ENCODE peak calls at places on chromosomes 5 and 9, in nine cellular contexts. One of them, this sample, is unnamed.

GRCh38 chr9:22037954-22038690 is 29.0 kb upstream of the CDKN2B start:
- DNase-seq in AG04450: no peak
- DNase-seq in Peyer's patch: no peak
- DNase-seq in BE2C: no peak
- DNase-seq in foreskin fibroblast: peak; percentile 56
- DNase-seq in HFFc6: peak; percentile 32
- DNase-seq in tibial artery: no peak
- DNase-seq in fibroblast of pulmonary artery: peak; percentile 77
- DNase-seq in A549: no peak
- DNase-seq in this sample: no peak

GRCh38 chr5:111478266-111478665 is 34.1 kb downstream of the STARD4 start:
- DNase-seq in AG04450: no peak
- DNase-seq in Peyer's patch: no peak
- DNase-seq in BE2C: no peak
- DNase-seq in foreskin fibroblast: no peak
- DNase-seq in HFFc6: no peak
- DNase-seq in tibial artery: no peak
- DNase-seq in fibroblast of pulmonary artery: peak; percentile 26
- DNase-seq in A549: no peak
- DNase-seq in this sample: no peak

GRCh38 chr5:126519637-126520592 is 75.1 kb downstream of the ALDH7A1 start:
- DNase-seq in AG04450: no peak
- DNase-seq in Peyer's patch: no peak
- DNase-seq in BE2C: no peak
- DNase-seq in foreskin fibroblast: peak; percentile 38
- DNase-seq in HFFc6: no peak
- DNase-seq in tibial artery: no peak
- DNase-seq in fibroblast of pulmonary artery: peak; percentile 46
- DNase-seq in A549: no peak
- DNase-seq in this sample: peak; percentile 29

GRCh38 chr5:90994796-90995195 is 388.3 kb downstream of the ARRDC3 start:
- DNase-seq in AG04450: no peak
- DNase-seq in Peyer's patch: no peak
- DNase-seq in BE2C: no peak
- DNase-seq in foreskin fibroblast: peak; percentile 10
- DNase-seq in HFFc6: no peak
- DNase-seq in tibial artery: no peak
- DNase-seq in fibroblast of pulmonary artery: no peak
- DNase-seq in A549: no peak
- DNase-seq in this sample: no peak

GRCh38 chr9:565528-565927 is 276.0 kb upstream of the DMRT1 start:
- DNase-seq in AG04450: no peak
- DNase-seq in Peyer's patch: peak; percentile 32
- DNase-seq in BE2C: no peak
- DNase-seq in foreskin fibroblast: no peak
- DNase-seq in HFFc6: no peak
- DNase-seq in tibial artery: no peak
- DNase-seq in fibroblast of pulmonary artery: no peak
- DNase-seq in A549: no peak
- DNase-seq in this sample: no peak

GRCh38 chr5:24668050-24668449 is 23.3 kb upstream of the CDH10 start:
- DNase-seq in AG04450: no peak
- DNase-seq in Peyer's patch: no peak
- DNase-seq in BE2C: no peak
- DNase-seq in foreskin fibroblast: no peak
- DNase-seq in HFFc6: no peak
- DNase-seq in tibial artery: no peak
- DNase-seq in fibroblast of pulmonary artery: no peak
- DNase-seq in A549: no peak
- DNase-seq in this sample: no peak

GRCh38 chr5:126000533-126000932 is 422.7 kb upstream of the GRAMD2B start:
- DNase-seq in AG04450: no peak
- DNase-seq in Peyer's patch: no peak
- DNase-seq in BE2C: no peak
- DNase-seq in foreskin fibroblast: no peak
- DNase-seq in HFFc6: no peak
- DNase-seq in tibial artery: no peak
- DNase-seq in fibroblast of pulmonary artery: no peak
- DNase-seq in A549: no peak
- DNase-seq in this sample: no peak

GRCh38 chr5:5560016-5560415 is 137.5 kb downstream of the ICE1 start:
- DNase-seq in AG04450: no peak
- DNase-seq in Peyer's patch: no peak
- DNase-seq in BE2C: no peak
- DNase-seq in foreskin fibroblast: no peak
- DNase-seq in HFFc6: no peak
- DNase-seq in tibial artery: no peak
- DNase-seq in fibroblast of pulmonary artery: no peak
- DNase-seq in A549: no peak
- DNase-seq in this sample: no peak

GRCh38 chr5:74040065-74040551 is 414.1 kb downstream of the ARHGEF28 start:
- DNase-seq in AG04450: peak; percentile 48
- DNase-seq in Peyer's patch: no peak
- DNase-seq in BE2C: peak; percentile 60
- DNase-seq in foreskin fibroblast: peak; percentile 84
- DNase-seq in HFFc6: peak; percentile 77
- DNase-seq in tibial artery: no peak
- DNase-seq in fibroblast of pulmonary artery: peak; percentile 74
- DNase-seq in A549: no peak
- DNase-seq in this sample: no peak

GRCh38 chr9:35669331-35670145 is 4.2 kb upstream of the CA9 start:
- DNase-seq in AG04450: no peak
- DNase-seq in Peyer's patch: no peak
- DNase-seq in BE2C: no peak
- DNase-seq in foreskin fibroblast: peak; percentile 53
- DNase-seq in HFFc6: no peak
- DNase-seq in tibial artery: no peak
- DNase-seq in fibroblast of pulmonary artery: no peak
- DNase-seq in A549: peak; percentile 44
- DNase-seq in this sample: peak; percentile 89

GRCh38 chr9:73023025-73023541 is 70.2 kb upstream of the ALDH1A1 start:
- DNase-seq in AG04450: peak; percentile 27
- DNase-seq in Peyer's patch: no peak
- DNase-seq in BE2C: peak; percentile 37
- DNase-seq in foreskin fibroblast: peak; percentile 84
- DNase-seq in HFFc6: peak; percentile 32
- DNase-seq in tibial artery: peak; percentile 71
- DNase-seq in fibroblast of pulmonary artery: peak; percentile 80
- DNase-seq in A549: peak; percentile 42
- DNase-seq in this sample: peak; percentile 67

GRCh38 chr5:180670586-180671359 is 21.4 kb upstream of the FLT4 start:
- DNase-seq in AG04450: no peak
- DNase-seq in Peyer's patch: peak; percentile 30
- DNase-seq in BE2C: peak; percentile 53
- DNase-seq in foreskin fibroblast: peak; percentile 53
- DNase-seq in HFFc6: peak; percentile 2
- DNase-seq in tibial artery: no peak
- DNase-seq in fibroblast of pulmonary artery: peak; percentile 55
- DNase-seq in A549: peak; percentile 40
- DNase-seq in this sample: peak; percentile 22

GRCh38 chr5:53948598-53948997 is 361.8 kb downstream of the ARL15 start:
- DNase-seq in AG04450: no peak
- DNase-seq in Peyer's patch: no peak
- DNase-seq in BE2C: no peak
- DNase-seq in foreskin fibroblast: no peak
- DNase-seq in HFFc6: no peak
- DNase-seq in tibial artery: no peak
- DNase-seq in fibroblast of pulmonary artery: no peak
- DNase-seq in A549: no peak
- DNase-seq in this sample: no peak

GRCh38 chr5:173451651-173452050 is 123.4 kb upstream of the STC2 start:
- DNase-seq in AG04450: no peak
- DNase-seq in Peyer's patch: no peak
- DNase-seq in BE2C: no peak
- DNase-seq in foreskin fibroblast: peak; percentile 38
- DNase-seq in HFFc6: no peak
- DNase-seq in tibial artery: no peak
- DNase-seq in fibroblast of pulmonary artery: peak; percentile 13
- DNase-seq in A549: no peak
- DNase-seq in this sample: no peak

GRCh38 chr5:12246016-12246415 is 341.8 kb upstream of the CTNND2 start:
- DNase-seq in AG04450: no peak
- DNase-seq in Peyer's patch: no peak
- DNase-seq in BE2C: no peak
- DNase-seq in foreskin fibroblast: no peak
- DNase-seq in HFFc6: no peak
- DNase-seq in tibial artery: no peak
- DNase-seq in fibroblast of pulmonary artery: no peak
- DNase-seq in A549: no peak
- DNase-seq in this sample: no peak

GRCh38 chr5:116424258-116424615 is 150.4 kb downstream of the SEMA6A start:
- DNase-seq in AG04450: no peak
- DNase-seq in Peyer's patch: no peak
- DNase-seq in BE2C: no peak
- DNase-seq in foreskin fibroblast: no peak
- DNase-seq in HFFc6: no peak
- DNase-seq in tibial artery: no peak
- DNase-seq in fibroblast of pulmonary artery: no peak
- DNase-seq in A549: no peak
- DNase-seq in this sample: no peak

GRCh38 chr5:135208555-135209494 is 174.8 kb upstream of the PITX1 start:
- DNase-seq in AG04450: peak; percentile 97
- DNase-seq in Peyer's patch: no peak
- DNase-seq in BE2C: peak; percentile 26
- DNase-seq in foreskin fibroblast: peak; percentile 98
- DNase-seq in HFFc6: peak; percentile 95
- DNase-seq in tibial artery: peak; percentile 92
- DNase-seq in fibroblast of pulmonary artery: peak; percentile 93
- DNase-seq in A549: peak; percentile 40
- DNase-seq in this sample: peak; percentile 32

GRCh38 chr5:74055446-74056097 is 429.6 kb downstream of the ARHGEF28 start:
- DNase-seq in AG04450: no peak
- DNase-seq in Peyer's patch: no peak
- DNase-seq in BE2C: no peak
- DNase-seq in foreskin fibroblast: no peak
- DNase-seq in HFFc6: no peak
- DNase-seq in tibial artery: no peak
- DNase-seq in fibroblast of pulmonary artery: no peak
- DNase-seq in A549: no peak
- DNase-seq in this sample: no peak

GRCh38 chr5:103886826-103887225 is 324.2 kb upstream of the NUDT12 start:
- DNase-seq in AG04450: no peak
- DNase-seq in Peyer's patch: no peak
- DNase-seq in BE2C: no peak
- DNase-seq in foreskin fibroblast: no peak
- DNase-seq in HFFc6: no peak
- DNase-seq in tibial artery: no peak
- DNase-seq in fibroblast of pulmonary artery: no peak
- DNase-seq in A549: no peak
- DNase-seq in this sample: no peak

GRCh38 chr5:103883143-103883542 is 320.6 kb upstream of the NUDT12 start:
- DNase-seq in AG04450: no peak
- DNase-seq in Peyer's patch: no peak
- DNase-seq in BE2C: no peak
- DNase-seq in foreskin fibroblast: no peak
- DNase-seq in HFFc6: no peak
- DNase-seq in tibial artery: no peak
- DNase-seq in fibroblast of pulmonary artery: no peak
- DNase-seq in A549: no peak
- DNase-seq in this sample: no peak

DNA sequence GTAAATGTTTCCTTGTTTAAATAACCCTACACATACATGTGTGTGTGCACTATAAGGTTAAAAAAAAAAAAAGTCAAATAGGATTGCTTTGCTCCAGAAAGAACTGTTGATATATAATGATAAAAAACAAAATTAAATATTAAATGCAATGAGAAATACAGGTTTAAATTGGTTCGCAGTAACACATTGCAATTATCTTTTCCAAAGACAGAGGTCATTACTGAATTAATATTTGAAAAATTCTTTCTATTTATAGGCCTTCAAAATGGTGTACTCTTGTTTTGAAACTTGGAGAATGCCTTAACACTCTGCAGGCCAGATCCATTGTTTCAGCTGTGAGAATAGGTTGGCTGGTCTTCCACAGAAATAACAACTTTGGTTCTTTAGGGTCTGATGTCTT is 319.0 kb upstream of the NUDT12 start:
- DNase-seq in AG04450: no peak
- DNase-seq in Peyer's patch: no peak
- DNase-seq in BE2C: no peak
- DNase-seq in foreskin fibroblast: no peak
- DNase-seq in HFFc6: no peak
- DNase-seq in tibial artery: no peak
- DNase-seq in fibroblast of pulmonary artery: no peak
- DNase-seq in A549: no peak
- DNase-seq in this sample: no peak
- TF ChIP-seq CTCF in AG04450: no peak
- TF ChIP-seq CTCF in Peyer's patch: no peak
- TF ChIP-seq CTCF in BE2C: no peak
- TF ChIP-seq CTCF in foreskin fibroblast: no peak
- TF ChIP-seq CTCF in HFFc6: no peak
- TF ChIP-seq CTCF in tibial artery: no peak
- TF ChIP-seq CTCF in fibroblast of pulmonary artery: no peak
- TF ChIP-seq CTCF in A549: no peak
- TF ChIP-seq CTCF in this sample: no peak

GRCh38 chr5:104928906-104929520 is 1366.4 kb upstream of the NUDT12 start:
- DNase-seq in AG04450: no peak
- DNase-seq in Peyer's patch: no peak
- DNase-seq in BE2C: no peak
- DNase-seq in foreskin fibroblast: no peak
- DNase-seq in HFFc6: no peak
- DNase-seq in tibial artery: no peak
- DNase-seq in fibroblast of pulmonary artery: no peak
- DNase-seq in A549: no peak
- DNase-seq in this sample: no peak
- TF ChIP-seq CTCF in AG04450: no peak
- TF ChIP-seq CTCF in Peyer's patch: no peak
- TF ChIP-seq CTCF in BE2C: no peak
- TF ChIP-seq CTCF in foreskin fibroblast: no peak
- TF ChIP-seq CTCF in HFFc6: no peak
- TF ChIP-seq CTCF in tibial artery: no peak
- TF ChIP-seq CTCF in fibroblast of pulmonary artery: no peak
- TF ChIP-seq CTCF in A549: no peak
- TF ChIP-seq CTCF in this sample: no peak

GRCh38 chr9:87813119-87813463 is 69.6 kb upstream of the SPATA31E1 start:
- DNase-seq in AG04450: no peak
- DNase-seq in Peyer's patch: no peak
- DNase-seq in BE2C: no peak
- DNase-seq in foreskin fibroblast: no peak
- DNase-seq in HFFc6: no peak
- DNase-seq in tibial artery: no peak
- DNase-seq in fibroblast of pulmonary artery: no peak
- DNase-seq in A549: no peak
- DNase-seq in this sample: no peak
- TF ChIP-seq CTCF in AG04450: no peak
- TF ChIP-seq CTCF in Peyer's patch: no peak
- TF ChIP-seq CTCF in BE2C: no peak
- TF ChIP-seq CTCF in foreskin fibroblast: no peak
- TF ChIP-seq CTCF in HFFc6: no peak
- TF ChIP-seq CTCF in tibial artery: no peak
- TF ChIP-seq CTCF in fibroblast of pulmonary artery: no peak
- TF ChIP-seq CTCF in A549: no peak
- TF ChIP-seq CTCF in this sample: no peak

DNA sequence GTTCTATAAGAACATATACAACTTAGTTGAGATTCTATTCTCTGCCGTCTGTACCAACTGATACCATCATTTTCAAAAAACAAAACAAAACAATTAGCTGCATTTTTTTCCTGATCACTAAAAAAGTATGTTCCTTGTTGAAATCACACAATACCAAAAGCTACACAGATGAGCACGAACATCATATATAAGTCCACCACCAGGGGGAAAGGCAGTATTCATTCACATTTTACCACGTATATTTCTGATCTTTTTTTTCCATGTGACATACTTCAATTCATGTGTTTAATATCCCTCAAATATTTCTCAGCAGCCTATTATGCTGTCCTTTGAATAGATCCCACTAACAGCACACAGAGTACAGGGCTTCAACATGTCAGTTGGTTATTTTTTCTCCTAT is 40.6 kb downstream of the IRX2 start:
- DNase-seq in AG04450: no peak
- DNase-seq in Peyer's patch: no peak
- DNase-seq in BE2C: no peak
- DNase-seq in foreskin fibroblast: peak; percentile 7
- DNase-seq in HFFc6: no peak
- DNase-seq in tibial artery: no peak
- DNase-seq in fibroblast of pulmonary artery: peak; percentile 20
- DNase-seq in A549: peak; percentile 41
- DNase-seq in this sample: no peak
- TF ChIP-seq CTCF in AG04450: no peak
- TF ChIP-seq CTCF in Peyer's patch: no peak
- TF ChIP-seq CTCF in BE2C: no peak
- TF ChIP-seq CTCF in foreskin fibroblast: peak; percentile 20
- TF ChIP-seq CTCF in HFFc6: peak; percentile 73
- TF ChIP-seq CTCF in tibial artery: no peak
- TF ChIP-seq CTCF in fibroblast of pulmonary artery: peak; percentile 22
- TF ChIP-seq CTCF in A549: no peak
- TF ChIP-seq CTCF in this sample: no peak

This sample was measured in transverse colon.